ENCODE peak calls at places on chromosomes 12 and 14, in four cellular contexts. Q, C, Z and G are unnamed samples.

GRCh38 chr12:114512351-114512750 is 106.4 kb upstream of the TBX5 start:
- DNase-seq in Q (no peak), C (no peak), Z (peak; percentile 13), G (no peak)

GRCh38 chr12:132600048-132601032 is 10.0 kb downstream of the LRCOL1 start:
- DNase-seq in Q (no peak), Z (no peak), C (peak; percentile 75), G (peak; percentile 71)

GRCh38 chr14:55514819-55515470 is 65.1 kb upstream of the KTN1 start:
- DNase-seq in Z (no peak), Q (no peak), C (peak; percentile 66), G (peak; percentile 76)

GRCh38 chr12:123733243-123733642 is 21.1 kb downstream of the ATP6V0A2 start:
- DNase-seq in C (no peak), Q (no peak), Z (no peak), G (no peak)

GRCh38 chr14:103089386-103090335 is 4.9 kb upstream of the EXOC3L4 start:
- DNase-seq in Z (no peak), C (no peak), Q (no peak), G (no peak)

GRCh38 chr14:61574514-61574807 is 120.9 kb upstream of the HIF1A start:
- DNase-seq in Q (no peak), C (no peak), Z (no peak), G (no peak)

GRCh38 chr12:108933950-108934349 is 54.1 kb downstream of the DAO start:
- DNase-seq in C (no peak), Z (no peak), Q (no peak), G (peak; percentile 26)

GRCh38 chr14:62443796-62444195 is 601.5 kb downstream of the KCNH5 start:
- DNase-seq in Z (no peak), C (peak; percentile 78), Q (peak; percentile 32), G (peak; percentile 57)

GRCh38 chr12:106301611-106302321 is 767 bp upstream of the TCP11L2 start:
- DNase-seq in C (peak; percentile 43), Q (no peak), Z (peak; percentile 87), G (peak; percentile 52)

GRCh38 chr12:109604902-109605536 is 31.4 kb downstream of the MVK start:
- DNase-seq in Z (no peak), Q (no peak), C (no peak), G (no peak)

GRCh38 chr12:1591029-1591428 is 3.4 kb downstream of the FBXL14 start:
- DNase-seq in C (peak; percentile 75), Q (peak; percentile 38), Z (no peak), G (peak; percentile 50)

GRCh38 chr14:19930617-19931016 is at the start of gene OR4K1:
- DNase-seq in Z (no peak), C (no peak), Q (no peak), G (no peak)

GRCh38 chr12:60182354-60182753 is 586.5 kb downstream of the SLC16A7 start:
- DNase-seq in Q (no peak), C (no peak), Z (no peak), G (no peak)

GRCh38 chr12:109329710-109330109 is 18.0 kb upstream of the MYO1H start:
- DNase-seq in Q (no peak), Z (no peak), C (no peak), G (no peak)

GRCh38 chr12:71299541-71300376 is 139.8 kb upstream of the LGR5 start:
- DNase-seq in Z (no peak), C (peak; percentile 16), Q (no peak), G (no peak)

GRCh38 chr14:87874676-87875075 is 118.3 kb downstream of the GALC start:
- DNase-seq in C (peak; percentile 41), Z (no peak), Q (no peak), G (no peak)

GRCh38 chr12:19186722-19187661 is 57.5 kb downstream of the PLEKHA5 start:
- DNase-seq in C (peak; percentile 82), Q (no peak), Z (no peak), G (peak; percentile 82)

GRCh38 chr12:6950401-6950801 is 755 bp upstream of the PTPN6 start:
- DNase-seq in Q (no peak), C (no peak), Z (no peak), G (no peak)

GRCh38 chr14:50343424-50343823 is 31.3 kb downstream of the DMAC2L start:
- DNase-seq in Q (no peak), Z (no peak), C (peak; percentile 43), G (no peak)

GRCh38 chr14:50344116-50344775 is 32.1 kb downstream of the DMAC2L start:
- DNase-seq in Z (no peak), Q (peak; percentile 57), C (peak; percentile 68), G (no peak)

GRCh38 chr14:50340045-50340444 is 27.9 kb downstream of the DMAC2L start:
- DNase-seq in Z (no peak), Q (no peak), C (no peak), G (no peak)

GRCh38 chr14:50340945-50341344 is 28.8 kb downstream of the DMAC2L start:
- DNase-seq in C (no peak), Q (no peak), Z (no peak), G (no peak)

GRCh38 chr14:50342211-50343080 is 30.3 kb downstream of the DMAC2L start:
- DNase-seq in Q (no peak), Z (peak; percentile 93), C (peak; percentile 66), G (peak; percentile 76)
- TF ChIP-seq CTCF in Q (peak; percentile 85), Z (peak; percentile 77), C (peak; percentile 32), G (peak; percentile 21)

GRCh38 chr14:58395565-58395814 is 240 bp upstream of the TOMM20L start:
- DNase-seq in C (no peak), Q (no peak), Z (no peak), G (no peak)
- TF ChIP-seq CTCF in C (no peak), Q (no peak), Z (no peak), G (no peak)

GRCh38 chr14:51677738-51678137 is 26.0 kb downstream of the FRMD6 start:
- DNase-seq in Q (no peak), C (no peak), Z (no peak), G (no peak)

GRCh38 chr14:51677276-51677675 is 25.6 kb downstream of the FRMD6 start:
- DNase-seq in C (peak; percentile 60), Z (no peak), Q (no peak), G (peak; percentile 58)

GRCh38 chr14:51674294-51675002 is 22.7 kb downstream of the FRMD6 start:
- DNase-seq in Q (no peak), C (peak; percentile 89), Z (no peak), G (peak; percentile 68)

GRCh38 chr14:51680031-51680430 is 28.3 kb downstream of the FRMD6 start:
- DNase-seq in Z (no peak), Q (no peak), C (no peak), G (no peak)

GRCh38 chr14:51676549-51676948 is 24.8 kb downstream of the FRMD6 start:
- DNase-seq in C (peak; percentile 82), Z (no peak), Q (no peak), G (peak; percentile 71)
- TF ChIP-seq CTCF in C (no peak), Z (no peak), Q (no peak), G (no peak)

GRCh38 chr12:93122569-93123091 is 193.5 kb upstream of the EEA1 start:
- DNase-seq in Z (no peak), Q (peak; percentile 92), C (peak; percentile 56), G (no peak)
- TF ChIP-seq CTCF in Z (no peak), Q (no peak), C (no peak), G (no peak)